ENCODE peak calls at places on chromosomes 1 and 21, in four cellular contexts. One of them, this sample, is unnamed.

GRCh38 chr1:30877205-30877912 is 31.2 kb downstream of the SDC3 start:
- DNase-seq in foreskin fibroblast: peak
- DNase-seq in RPMI8226: no peak
- DNase-seq in ELF-1: no peak
- DNase-seq in this sample: no peak

GRCh38 chr1:172003766-172004530 is 162.7 kb downstream of the DNM3 start:
- DNase-seq in foreskin fibroblast: peak
- DNase-seq in RPMI8226: no peak
- DNase-seq in ELF-1: no peak
- DNase-seq in this sample: no peak

GRCh38 chr1:228530086-228530758 is 43.0 kb downstream of the RNF187 start:
- DNase-seq in foreskin fibroblast: no peak
- DNase-seq in RPMI8226: no peak
- DNase-seq in ELF-1: no peak
- DNase-seq in this sample: no peak

GRCh38 chr1:179883739-179884138 is 1.7 kb downstream of the TOR1AIP1 start:
- DNase-seq in foreskin fibroblast: no peak
- DNase-seq in RPMI8226: peak
- DNase-seq in ELF-1: peak
- DNase-seq in this sample: no peak

GRCh38 chr1:177255411-177255810 is 84.7 kb downstream of the BRINP2 start:
- DNase-seq in foreskin fibroblast: peak
- DNase-seq in RPMI8226: no peak
- DNase-seq in ELF-1: no peak
- DNase-seq in this sample: no peak

GRCh38 chr1:230542054-230542453 is 100.2 kb upstream of the COG2 start:
- DNase-seq in foreskin fibroblast: no peak
- DNase-seq in RPMI8226: no peak
- DNase-seq in ELF-1: no peak
- DNase-seq in this sample: peak

GRCh38 chr1:22808186-22808845 is 97.7 kb downstream of the EPHB2 start:
- DNase-seq in foreskin fibroblast: peak
- DNase-seq in RPMI8226: no peak
- DNase-seq in ELF-1: no peak
- DNase-seq in this sample: no peak

GRCh38 chr1:229572286-229572685 is 13.8 kb upstream of the ABCB10 start:
- DNase-seq in foreskin fibroblast: no peak
- DNase-seq in RPMI8226: peak
- DNase-seq in ELF-1: no peak
- DNase-seq in this sample: no peak

GRCh38 chr1:57770772-57771171 is 346.9 kb upstream of the DAB1 start:
- DNase-seq in foreskin fibroblast: no peak
- DNase-seq in RPMI8226: peak
- DNase-seq in ELF-1: no peak
- DNase-seq in this sample: peak

GRCh38 chr21:45809421-45809820 is 165.9 kb downstream of the PCBP3 start:
- DNase-seq in foreskin fibroblast: no peak
- DNase-seq in RPMI8226: no peak
- DNase-seq in ELF-1: no peak
- DNase-seq in this sample: no peak

GRCh38 chr1:89632213-89633102 is 462 bp upstream of the LRRC8C start:
- DNase-seq in foreskin fibroblast: peak
- DNase-seq in RPMI8226: peak
- DNase-seq in ELF-1: peak
- DNase-seq in this sample: no peak

GRCh38 chr1:36913523-36914060 is 120.7 kb downstream of the GRIK3 start:
- DNase-seq in foreskin fibroblast: no peak
- DNase-seq in RPMI8226: no peak
- DNase-seq in ELF-1: peak
- DNase-seq in this sample: no peak

GRCh38 chr1:39360726-39361125 is 130.7 kb upstream of the BMP8A start:
- DNase-seq in foreskin fibroblast: no peak
- DNase-seq in RPMI8226: no peak
- DNase-seq in ELF-1: no peak
- DNase-seq in this sample: no peak

GRCh38 chr1:67840449-67840848 is 7.2 kb upstream of the GNG12 start:
- DNase-seq in foreskin fibroblast: peak
- DNase-seq in RPMI8226: no peak
- DNase-seq in ELF-1: no peak
- DNase-seq in this sample: no peak

GRCh38 chr1:169451425-169451824 is 24.2 kb upstream of the CCDC181 start:
- DNase-seq in foreskin fibroblast: no peak
- DNase-seq in RPMI8226: no peak
- DNase-seq in ELF-1: no peak
- DNase-seq in this sample: no peak

GRCh38 chr1:153793261-153793972 is 18.2 kb downstream of the SLC27A3 start:
- DNase-seq in foreskin fibroblast: no peak
- DNase-seq in RPMI8226: no peak
- DNase-seq in ELF-1: no peak
- DNase-seq in this sample: no peak